ENCODE peak calls at places on chromosomes 11 and 22, in four cellular contexts. Z, O, H and D are unnamed samples.

GRCh38 chr11:126115820-126116319 is 53.2 kb upstream of the CDON start:
- DNase-seq in Z (no peak), O (peak), H (peak), D (no peak)

GRCh38 chr11:65419773-65420481 is 2.7 kb upstream of the NEAT1 start:
- DNase-seq in Z (peak), O (peak), H (peak), D (no peak)

GRCh38 chr11:19673924-19674390 is 38.7 kb upstream of the NAV2 start:
- DNase-seq in Z (no peak), O (peak), H (peak), D (no peak)

GRCh38 chr11:61917043-61917356 is 366 bp downstream of the RAB3IL1 start:
- DNase-seq in Z (no peak), O (no peak), H (no peak), D (no peak)

GRCh38 chr11:83002047-83002446 is 69.7 kb downstream of the RAB30 start:
- DNase-seq in Z (peak), O (no peak), H (peak), D (no peak)

GRCh38 chr11:395866-396265 is 1.9 kb downstream of the PKP3 start:
- DNase-seq in Z (no peak), O (no peak), H (no peak), D (no peak)

GRCh38 chr11:125935056-125935455 is 10.8 kb upstream of the VSIG10L2 start:
- DNase-seq in Z (no peak), O (no peak), H (no peak), D (no peak)

GRCh38 chr22:37032535-37033460 is 13.3 kb downstream of the MPST start:
- DNase-seq in Z (no peak), O (no peak), H (peak), D (no peak)

GRCh38 chr11:114082767-114083181 is 23.3 kb downstream of the ZBTB16 start:
- DNase-seq in Z (no peak), O (no peak), H (no peak), D (no peak)

GRCh38 chr11:17206448-17206847 is 1.3 kb downstream of the PIK3C2A start:
- DNase-seq in Z (no peak), O (no peak), H (no peak), D (no peak)

GRCh38 chr22:32205974-32206773 is 1.3 kb upstream of the RFPL2 start:
- DNase-seq in Z (no peak), O (peak), H (no peak), D (peak)
- TF ChIP-seq CTCF in Z (no peak), O (no peak), H (no peak), D (peak)

DNA sequence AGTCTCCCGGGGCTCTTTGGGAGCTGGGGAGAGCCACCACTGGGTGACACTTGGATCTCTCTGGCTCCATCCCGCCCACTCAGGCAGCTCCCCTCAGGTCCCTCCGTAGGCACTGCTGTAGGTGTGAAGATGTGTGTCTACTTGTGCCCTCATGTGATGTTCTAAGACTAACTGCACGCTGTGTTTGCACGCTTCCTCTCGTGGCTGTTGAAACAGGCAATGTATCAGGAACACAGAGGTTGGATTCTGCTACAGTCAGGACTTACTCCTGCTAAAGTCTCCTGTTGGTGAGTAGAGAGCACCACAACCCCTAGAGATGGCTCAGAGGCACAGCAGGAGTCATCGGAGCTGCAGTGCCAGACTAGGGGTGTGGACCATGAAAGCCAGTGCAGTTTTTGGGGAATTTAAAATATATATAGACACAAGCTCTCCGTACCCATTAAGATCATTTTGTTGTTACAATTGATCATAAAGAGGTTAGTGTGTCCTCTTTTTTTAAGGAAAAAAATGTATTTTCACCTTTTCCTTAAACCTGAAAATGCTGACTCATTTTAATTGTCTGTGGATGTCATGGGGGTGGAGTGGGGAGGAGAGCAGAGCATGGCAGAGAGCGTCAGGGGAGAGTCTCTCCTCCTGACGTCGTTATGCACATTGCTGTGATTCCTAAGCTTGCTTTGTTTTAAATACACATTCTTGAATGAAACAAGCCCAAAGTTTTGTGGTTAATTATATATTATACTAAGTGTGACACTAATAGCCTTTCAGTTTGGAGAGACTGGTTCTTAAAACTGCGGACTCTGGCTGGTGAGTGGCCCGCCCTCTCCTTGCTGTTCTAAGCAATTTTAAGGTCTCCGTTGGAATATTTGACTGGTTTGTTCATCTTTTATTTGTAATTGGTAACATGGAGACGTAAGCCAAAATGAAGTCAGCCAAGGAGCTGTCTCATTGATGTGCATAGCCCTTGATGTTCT is 16.2 kb upstream of the CTTN start:
- DNase-seq in Z (no peak), O (no peak), H (peak), D (no peak)
- TF ChIP-seq CTCF in Z (no peak), O (no peak), H (peak), D (no peak)

DNA sequence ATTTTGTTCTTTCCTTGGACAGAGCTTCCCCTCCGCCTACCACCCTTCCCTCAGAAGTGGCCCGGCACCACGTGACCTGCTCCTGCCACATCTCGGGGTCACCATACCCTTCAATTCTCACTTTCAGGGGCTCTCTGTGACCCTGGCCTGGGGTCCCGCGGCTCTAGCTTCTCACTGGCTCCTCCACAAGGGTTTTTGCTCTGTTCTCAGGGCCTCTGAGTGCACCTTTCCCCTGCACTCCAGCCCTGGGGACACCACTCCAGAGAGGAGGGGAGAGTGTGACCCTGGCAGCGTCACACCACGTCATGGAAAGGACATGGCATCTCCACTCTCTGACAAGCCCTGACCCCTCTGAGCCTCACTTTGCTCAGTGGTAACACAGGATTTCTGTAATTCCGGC is 17.4 kb downstream of the POU2F3 start:
- DNase-seq in Z (no peak), O (no peak), H (no peak), D (no peak)
- TF ChIP-seq CTCF in Z (no peak), O (no peak), H (no peak), D (no peak)

GRCh38 chr11:58742981-58743880 is 11.5 kb upstream of the GLYAT start:
- DNase-seq in Z (no peak), O (peak), H (no peak), D (no peak)
- TF ChIP-seq CTCF in Z (peak), O (no peak), H (peak), D (no peak)

DNA sequence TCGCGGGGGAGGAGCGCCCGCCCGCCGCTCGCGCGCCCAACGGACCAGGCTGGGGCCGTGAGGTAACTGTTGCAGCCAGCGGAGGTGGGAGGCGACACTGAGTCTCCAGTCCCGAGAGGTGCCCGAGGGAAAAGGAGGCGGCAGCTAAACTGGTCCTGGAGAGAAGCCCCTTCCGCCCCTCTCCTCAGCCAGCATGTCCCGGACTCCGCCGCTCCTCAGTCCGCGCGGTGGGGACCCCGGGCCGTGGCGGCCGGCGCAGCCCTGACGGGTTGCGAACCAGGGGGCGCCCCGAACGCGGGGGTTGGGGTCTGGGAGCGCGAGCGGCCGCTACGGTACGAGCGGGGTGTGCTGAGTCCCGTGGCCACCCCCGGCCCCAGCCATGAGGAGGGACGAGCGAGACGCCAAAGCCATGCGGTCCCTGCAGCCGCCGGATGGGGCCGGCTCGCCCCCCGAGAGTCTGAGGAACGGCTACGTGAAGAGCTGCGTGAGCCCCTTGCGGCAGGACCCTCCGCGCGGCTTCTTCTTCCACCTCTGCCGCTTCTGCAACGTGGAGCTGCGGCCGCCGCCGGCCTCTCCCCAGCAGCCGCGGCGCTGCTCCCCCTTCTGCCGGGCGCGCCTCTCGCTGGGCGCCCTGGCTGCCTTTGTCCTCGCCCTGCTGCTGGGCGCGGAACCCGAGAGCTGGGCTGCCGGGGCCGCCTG is at the start of gene PDE3B:
- DNase-seq in Z (peak), O (peak), H (peak), D (peak)
- TF ChIP-seq CTCF in Z (no peak), O (no peak), H (no peak), D (no peak)

DNA sequence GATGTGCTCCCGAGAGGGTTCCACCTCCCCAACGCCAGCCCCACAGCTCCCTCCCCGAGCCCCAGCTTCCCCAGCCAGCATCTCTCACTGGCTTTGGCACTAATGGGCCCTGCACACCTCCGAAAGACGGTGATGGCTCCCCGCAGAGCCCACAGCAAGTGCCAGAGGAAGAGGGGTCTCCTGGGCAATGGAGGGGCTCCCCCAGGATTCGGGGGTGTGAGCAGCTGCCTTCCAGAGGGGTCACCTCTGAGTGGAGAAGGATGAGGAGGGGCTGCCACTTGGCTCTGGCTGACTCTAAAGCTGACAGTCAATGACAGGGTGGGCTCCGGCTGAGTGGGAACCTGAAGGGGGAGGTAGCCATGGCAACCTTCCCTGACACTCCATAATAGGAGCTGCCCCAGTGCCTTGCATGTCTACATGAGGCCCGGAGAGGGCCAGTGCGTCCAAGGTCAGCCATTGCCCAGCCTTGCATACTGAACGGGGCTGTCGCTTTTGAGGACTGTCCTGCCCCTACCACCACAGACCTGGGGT is 98.6 kb upstream of the SYT13 start:
- DNase-seq in Z (no peak), O (peak), H (no peak), D (peak)
- TF ChIP-seq CTCF in Z (no peak), O (no peak), H (no peak), D (no peak)

GRCh38 chr11:69102161-69102695 is 53.5 kb downstream of the TPCN2 start:
- DNase-seq in Z (no peak), O (no peak), H (no peak), D (no peak)

GRCh38 chr11:69104212-69104855 is 51.4 kb upstream of the SMIM38 start:
- DNase-seq in Z (no peak), O (no peak), H (no peak), D (no peak)

GRCh38 chr11:69101792-69102152 is 53.0 kb downstream of the TPCN2 start:
- DNase-seq in Z (no peak), O (no peak), H (no peak), D (no peak)

GRCh38 chr11:69101100-69101791 is 52.5 kb downstream of the TPCN2 start:
- DNase-seq in Z (peak), O (peak), H (peak), D (peak)

DNA sequence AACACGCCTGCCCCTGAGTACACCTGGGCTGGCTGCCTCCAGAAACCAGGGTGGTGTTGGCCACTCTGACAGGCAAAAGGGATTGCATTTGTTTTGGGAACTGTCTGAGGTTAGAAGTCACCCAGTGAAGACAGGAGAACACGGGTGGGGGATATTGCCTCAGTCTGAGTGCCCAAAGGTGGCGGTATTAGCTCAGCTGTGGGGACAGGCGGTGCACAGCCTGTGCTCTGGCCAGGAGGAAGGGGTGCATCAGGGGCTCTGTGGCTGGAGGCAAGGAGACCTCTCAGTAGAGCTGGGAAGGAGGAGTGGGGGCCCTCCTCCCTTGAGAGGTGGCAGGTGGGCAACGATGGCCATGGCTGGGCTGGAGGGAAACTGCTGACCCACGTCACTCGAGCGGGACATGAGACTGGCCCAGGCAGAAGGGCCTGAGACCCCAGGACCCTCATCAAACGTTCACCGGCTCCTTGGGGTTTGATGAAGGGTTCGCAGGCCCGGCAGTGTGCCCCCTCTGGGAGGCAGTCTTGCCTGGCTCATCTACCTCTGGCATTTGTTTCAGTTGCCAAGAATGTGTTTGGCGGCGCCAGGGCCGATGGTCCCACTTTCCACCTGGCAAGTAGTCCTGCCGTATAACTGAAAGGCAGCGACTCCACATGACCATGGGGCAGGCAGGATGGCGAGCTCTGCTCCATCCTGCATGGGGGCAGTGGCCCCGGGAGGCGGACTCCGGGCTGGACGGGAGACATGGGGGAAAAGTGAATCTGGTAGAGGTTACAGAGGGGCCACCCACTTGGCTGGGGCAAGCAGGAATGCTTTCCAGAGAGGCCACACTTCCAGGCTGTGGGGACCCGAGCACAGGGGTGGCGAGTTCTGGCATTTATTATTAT is 52.8 kb upstream of the SMIM38 start:
- DNase-seq in Z (no peak), O (no peak), H (peak), D (no peak)
- TF ChIP-seq CTCF in Z (no peak), O (no peak), H (peak), D (no peak)